ENCODE peak calls at places on chromosomes 13 and 19, in five cellular contexts. N, V, D, L and F are unnamed samples.

GRCh38 chr19:1074512-1075283 is 7.7 kb downstream of the ARHGAP45 start:
- DNase-seq in N (peak), V (peak), D (no peak), L (no peak), F (peak)

GRCh38 chr19:10699650-10700335 is 1.4 kb upstream of the QTRT1 start:
- DNase-seq in N (peak), V (no peak), D (peak), L (peak), F (peak)

GRCh38 chr19:46133101-46133627 is 8.7 kb upstream of the IGFL3 start:
- DNase-seq in N (no peak), V (peak), D (peak), L (peak), F (peak)

GRCh38 chr19:51552996-51553725 is 17.9 kb upstream of the ZNF175 start:
- DNase-seq in N (peak), V (no peak), D (peak), L (peak), F (peak)

GRCh38 chr13:38045278-38046048 is 175.9 kb upstream of the TRPC4 start:
- DNase-seq in N (no peak), V (no peak), D (peak), L (peak), F (no peak)

GRCh38 chr19:14072535-14073231 is at the start of gene MISP3:
- DNase-seq in N (no peak), V (peak), D (no peak), L (no peak), F (peak)

GRCh38 chr19:38812004-38812840 is 523 bp downstream of the LGALS4 start:
- DNase-seq in N (no peak), V (no peak), D (no peak), L (no peak), F (no peak)

GRCh38 chr13:94596575-94596971 is 621 bp upstream of the TGDS start:
- DNase-seq in N (no peak), V (no peak), D (no peak), L (no peak), F (no peak)

GRCh38 chr13:91181892-91182291 is 165.6 kb upstream of the MIR17HG start:
- DNase-seq in N (no peak), V (no peak), D (no peak), L (no peak), F (no peak)

GRCh38 chr13:110347535-110348308 is 40.6 kb downstream of the COL4A2 start:
- DNase-seq in N (no peak), V (no peak), D (peak), L (peak), F (peak)